ENCODE peak calls at places on chromosomes 3 and 15, in seven cellular contexts. One of them, this sample, is unnamed.

GRCh38 chr15:85331666-85332261 is 48.6 kb upstream of the AKAP13 start:
- DNase-seq in stomach: no peak
- DNase-seq in A549: no peak
- DNase-seq in PC-3: peak; percentile 62
- DNase-seq in fibroblast of lung: no peak
- DNase-seq in HFF-Myc: no peak
- DNase-seq in psoas muscle: no peak
- DNase-seq in this sample: no peak

GRCh38 chr15:69154026-69154425 is 6.4 kb upstream of the GLCE start:
- DNase-seq in PC-3: no peak
- DNase-seq in stomach: no peak
- DNase-seq in A549: no peak
- DNase-seq in fibroblast of lung: no peak
- DNase-seq in psoas muscle: no peak
- DNase-seq in HFF-Myc: no peak
- DNase-seq in this sample: no peak

GRCh38 chr15:78242128-78242527 is 7.8 kb upstream of the ACSBG1 start:
- DNase-seq in HFF-Myc: no peak
- DNase-seq in fibroblast of lung: no peak
- DNase-seq in PC-3: peak; percentile 20
- DNase-seq in stomach: no peak
- DNase-seq in A549: peak; percentile 41
- DNase-seq in psoas muscle: no peak
- DNase-seq in this sample: no peak

GRCh38 chr15:68658151-68658550 is 79.4 kb downstream of the CORO2B start:
- DNase-seq in stomach: no peak
- DNase-seq in psoas muscle: no peak
- DNase-seq in HFF-Myc: no peak
- DNase-seq in PC-3: no peak
- DNase-seq in fibroblast of lung: no peak
- DNase-seq in A549: no peak
- DNase-seq in this sample: no peak

GRCh38 chr3:126903521-126903920 is 79.4 kb upstream of the PLXNA1 start:
- DNase-seq in PC-3: no peak
- DNase-seq in stomach: peak; percentile 65
- DNase-seq in psoas muscle: no peak
- DNase-seq in A549: no peak
- DNase-seq in HFF-Myc: no peak
- DNase-seq in fibroblast of lung: no peak
- DNase-seq in this sample: no peak

GRCh38 chr15:38699633-38700230 is 135.1 kb upstream of the RASGRP1 start:
- DNase-seq in psoas muscle: peak; percentile 56
- DNase-seq in A549: peak; percentile 50
- DNase-seq in stomach: peak; percentile 73
- DNase-seq in fibroblast of lung: peak; percentile 46
- DNase-seq in HFF-Myc: no peak
- DNase-seq in PC-3: peak; percentile 84
- DNase-seq in this sample: no peak

GRCh38 chr3:4794331-4794730 is 184.9 kb upstream of the BHLHE40 start:
- DNase-seq in psoas muscle: no peak
- DNase-seq in A549: no peak
- DNase-seq in stomach: no peak
- DNase-seq in PC-3: no peak
- DNase-seq in HFF-Myc: no peak
- DNase-seq in fibroblast of lung: peak; percentile 57
- DNase-seq in this sample: no peak

GRCh38 chr15:38559908-38560307 is 4.7 kb downstream of the RASGRP1 start:
- DNase-seq in psoas muscle: no peak
- DNase-seq in fibroblast of lung: no peak
- DNase-seq in stomach: no peak
- DNase-seq in PC-3: no peak
- DNase-seq in A549: no peak
- DNase-seq in HFF-Myc: no peak
- DNase-seq in this sample: no peak

GRCh38 chr3:49813497-49814174 is at the start of gene UBA7:
- DNase-seq in HFF-Myc: peak; percentile 52
- DNase-seq in A549: no peak
- DNase-seq in PC-3: peak; percentile 14
- DNase-seq in stomach: peak; percentile 61
- DNase-seq in fibroblast of lung: peak; percentile 88
- DNase-seq in psoas muscle: peak; percentile 65
- DNase-seq in this sample: no peak

GRCh38 chr3:185460719-185461350 is 38.0 kb downstream of the TMEM41A start:
- DNase-seq in psoas muscle: no peak
- DNase-seq in stomach: no peak
- DNase-seq in PC-3: peak; percentile 75
- DNase-seq in A549: peak; percentile 21
- DNase-seq in fibroblast of lung: peak; percentile 15
- DNase-seq in HFF-Myc: no peak
- DNase-seq in this sample: no peak

GRCh38 chr3:109118584-109118983 is 650 bp upstream of the MORC1 start:
- DNase-seq in HFF-Myc: no peak
- DNase-seq in PC-3: no peak
- DNase-seq in A549: no peak
- DNase-seq in fibroblast of lung: no peak
- DNase-seq in stomach: no peak
- DNase-seq in psoas muscle: no peak
- DNase-seq in this sample: no peak

GRCh38 chr3:147651107-147651506 is 241.9 kb downstream of the ZIC1 start:
- DNase-seq in fibroblast of lung: peak; percentile 47
- DNase-seq in A549: no peak
- DNase-seq in psoas muscle: peak; percentile 59
- DNase-seq in stomach: no peak
- DNase-seq in HFF-Myc: no peak
- DNase-seq in PC-3: peak; percentile 13
- DNase-seq in this sample: no peak

GRCh38 chr3:143979041-143979440 is 7.4 kb downstream of the DIPK2A start:
- DNase-seq in stomach: no peak
- DNase-seq in PC-3: no peak
- DNase-seq in A549: no peak
- DNase-seq in fibroblast of lung: no peak
- DNase-seq in HFF-Myc: no peak
- DNase-seq in psoas muscle: no peak
- DNase-seq in this sample: no peak

GRCh38 chr15:29126821-29127461 is 142.7 kb downstream of the NSMCE3 start:
- DNase-seq in psoas muscle: peak; percentile 29
- DNase-seq in HFF-Myc: no peak
- DNase-seq in A549: no peak
- DNase-seq in PC-3: no peak
- DNase-seq in fibroblast of lung: no peak
- DNase-seq in stomach: no peak
- DNase-seq in this sample: no peak

GRCh38 chr15:39966521-39966920 is 32.6 kb downstream of the EIF2AK4 start:
- DNase-seq in A549: no peak
- DNase-seq in psoas muscle: no peak
- DNase-seq in HFF-Myc: no peak
- DNase-seq in stomach: no peak
- DNase-seq in fibroblast of lung: no peak
- DNase-seq in PC-3: no peak
- DNase-seq in this sample: no peak

GRCh38 chr3:156685198-156685597 is 10.8 kb downstream of the TIPARP start:
- DNase-seq in stomach: no peak
- DNase-seq in A549: no peak
- DNase-seq in fibroblast of lung: no peak
- DNase-seq in PC-3: no peak
- DNase-seq in psoas muscle: no peak
- DNase-seq in HFF-Myc: no peak
- DNase-seq in this sample: no peak

GRCh38 chr3:161291191-161291901 is 70.2 kb downstream of the NMD3 start:
- DNase-seq in stomach: peak; percentile 54
- DNase-seq in PC-3: peak; percentile 75
- DNase-seq in A549: no peak
- DNase-seq in HFF-Myc: no peak
- DNase-seq in fibroblast of lung: no peak
- DNase-seq in psoas muscle: no peak
- DNase-seq in this sample: no peak

GRCh38 chr3:67559029-67559605 is 95.3 kb downstream of the SUCLG2 start:
- DNase-seq in stomach: no peak
- DNase-seq in A549: no peak
- DNase-seq in PC-3: no peak
- DNase-seq in HFF-Myc: no peak
- DNase-seq in psoas muscle: no peak
- DNase-seq in fibroblast of lung: no peak
- DNase-seq in this sample: no peak

GRCh38 chr3:67569324-67569723 is 85.1 kb downstream of the SUCLG2 start:
- DNase-seq in A549: no peak
- DNase-seq in stomach: no peak
- DNase-seq in HFF-Myc: no peak
- DNase-seq in PC-3: no peak
- DNase-seq in fibroblast of lung: no peak
- DNase-seq in psoas muscle: no peak
- DNase-seq in this sample: no peak

GRCh38 chr3:67564973-67565372 is 89.4 kb downstream of the SUCLG2 start:
- DNase-seq in psoas muscle: no peak
- DNase-seq in HFF-Myc: no peak
- DNase-seq in fibroblast of lung: no peak
- DNase-seq in A549: no peak
- DNase-seq in PC-3: no peak
- DNase-seq in stomach: no peak
- DNase-seq in this sample: no peak

GRCh38 chr3:67561995-67562394 is 92.4 kb downstream of the SUCLG2 start:
- DNase-seq in stomach: no peak
- DNase-seq in HFF-Myc: no peak
- DNase-seq in A549: no peak
- DNase-seq in PC-3: no peak
- DNase-seq in psoas muscle: no peak
- DNase-seq in fibroblast of lung: no peak
- DNase-seq in this sample: no peak

DNA sequence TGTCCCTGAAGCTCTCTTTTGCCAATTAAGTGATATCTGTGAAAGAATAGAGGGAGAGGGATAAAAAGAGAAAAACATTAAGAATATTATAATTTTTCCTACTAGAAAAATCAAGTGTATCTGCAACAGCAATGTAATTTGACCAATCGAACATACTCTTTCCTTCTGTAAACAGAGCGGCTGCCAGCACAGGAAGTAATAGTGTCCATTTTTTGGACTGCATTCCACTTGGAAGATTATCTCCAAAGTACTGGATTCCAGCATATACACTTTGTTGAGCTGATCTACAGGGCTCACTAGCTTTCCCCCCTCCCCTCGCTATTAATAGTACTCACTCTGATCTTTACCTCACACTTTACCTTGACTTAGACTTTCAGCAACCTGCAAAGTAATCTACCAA is 90.4 kb downstream of the SUCLG2 start:
- DNase-seq in psoas muscle: no peak
- DNase-seq in HFF-Myc: no peak
- DNase-seq in PC-3: no peak
- DNase-seq in A549: no peak
- DNase-seq in fibroblast of lung: no peak
- DNase-seq in stomach: no peak
- DNase-seq in this sample: no peak
- TF ChIP-seq CTCF in psoas muscle: no peak
- TF ChIP-seq CTCF in HFF-Myc: no peak
- TF ChIP-seq CTCF in PC-3: no peak
- TF ChIP-seq CTCF in A549: no peak
- TF ChIP-seq CTCF in fibroblast of lung: no peak
- TF ChIP-seq CTCF in stomach: no peak
- TF ChIP-seq CTCF in this sample: no peak

DNA sequence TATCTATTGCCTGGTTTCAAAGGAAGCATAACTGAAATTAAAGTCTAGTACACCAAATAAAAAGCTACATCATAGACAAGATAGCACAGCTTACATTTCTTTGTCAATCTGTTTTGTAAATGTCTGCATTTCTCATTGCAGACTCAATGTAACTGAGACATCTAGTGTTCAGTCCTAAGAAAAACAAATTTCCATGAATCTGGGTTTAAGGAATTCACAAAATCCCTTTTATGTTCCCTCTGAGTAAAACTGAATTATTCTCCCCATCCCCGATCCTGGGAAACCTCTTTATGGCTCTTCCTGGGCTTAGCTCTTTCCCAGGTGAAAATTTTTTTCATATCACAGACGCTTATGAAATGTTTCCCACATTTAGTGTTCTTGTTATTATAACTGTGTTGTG is 21.6 kb upstream of the RASA2 start:
- DNase-seq in stomach: no peak
- DNase-seq in fibroblast of lung: peak; percentile 39
- DNase-seq in psoas muscle: no peak
- DNase-seq in A549: no peak
- DNase-seq in HFF-Myc: no peak
- DNase-seq in PC-3: no peak
- DNase-seq in this sample: no peak
- TF ChIP-seq CTCF in stomach: no peak
- TF ChIP-seq CTCF in fibroblast of lung: no peak
- TF ChIP-seq CTCF in psoas muscle: no peak
- TF ChIP-seq CTCF in A549: peak; percentile 46
- TF ChIP-seq CTCF in HFF-Myc: no peak
- TF ChIP-seq CTCF in PC-3: peak; percentile 41
- TF ChIP-seq CTCF in this sample: peak; percentile 44

DNA sequence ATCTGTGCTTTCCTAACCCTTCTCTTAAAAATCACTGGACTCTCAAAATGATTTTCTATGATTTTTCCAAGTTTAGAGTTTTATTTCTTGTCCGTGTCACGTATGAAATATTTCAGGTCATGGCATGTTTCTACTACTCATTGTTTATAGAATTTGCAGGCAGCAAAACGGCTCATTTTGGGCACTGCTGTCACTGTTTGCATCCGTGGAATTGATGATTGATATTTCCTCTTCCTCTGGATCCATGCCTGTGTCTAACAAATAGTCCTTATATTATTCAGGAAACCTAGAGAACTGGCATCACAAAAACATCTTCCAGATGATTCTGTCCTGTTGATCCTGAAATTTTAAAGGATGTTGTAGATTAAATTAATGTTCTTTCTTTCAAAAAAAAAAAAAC is 47.6 kb downstream of the LARS2 start:
- DNase-seq in fibroblast of lung: no peak
- DNase-seq in HFF-Myc: no peak
- DNase-seq in PC-3: no peak
- DNase-seq in stomach: no peak
- DNase-seq in A549: no peak
- DNase-seq in psoas muscle: no peak
- DNase-seq in this sample: no peak
- TF ChIP-seq CTCF in fibroblast of lung: no peak
- TF ChIP-seq CTCF in HFF-Myc: no peak
- TF ChIP-seq CTCF in PC-3: no peak
- TF ChIP-seq CTCF in stomach: no peak
- TF ChIP-seq CTCF in A549: no peak
- TF ChIP-seq CTCF in psoas muscle: no peak
- TF ChIP-seq CTCF in this sample: no peak

GRCh38 chr3:123365450-123366143 is 83.3 kb downstream of the ADCY5 start:
- DNase-seq in psoas muscle: no peak
- DNase-seq in A549: peak; percentile 64
- DNase-seq in HFF-Myc: no peak
- DNase-seq in stomach: no peak
- DNase-seq in fibroblast of lung: no peak
- DNase-seq in PC-3: peak; percentile 75
- DNase-seq in this sample: no peak

GRCh38 chr3:123357275-123357674 is 91.6 kb downstream of the ADCY5 start:
- DNase-seq in PC-3: no peak
- DNase-seq in HFF-Myc: no peak
- DNase-seq in stomach: no peak
- DNase-seq in A549: no peak
- DNase-seq in fibroblast of lung: no peak
- DNase-seq in psoas muscle: no peak
- DNase-seq in this sample: no peak

DNA sequence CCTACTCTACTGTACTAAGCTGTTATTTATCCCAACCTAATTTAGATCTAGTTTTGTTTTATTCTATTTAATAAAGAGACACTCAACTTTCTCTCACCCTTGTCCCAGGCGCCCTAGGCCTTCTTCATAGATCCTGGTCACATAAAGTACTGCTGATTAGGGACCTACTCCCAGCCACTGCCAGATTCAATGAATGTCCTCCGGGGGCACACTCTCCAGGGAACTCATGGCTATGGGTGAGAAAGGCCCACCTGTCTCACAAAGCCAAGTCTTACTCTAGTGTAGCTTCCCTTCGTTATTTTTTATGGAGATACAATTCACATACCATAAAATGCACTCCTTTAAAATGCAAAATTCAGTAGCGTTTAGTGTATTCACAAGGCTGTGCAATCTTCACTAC is 87.9 kb downstream of the ADCY5 start:
- DNase-seq in fibroblast of lung: no peak
- DNase-seq in PC-3: no peak
- DNase-seq in psoas muscle: no peak
- DNase-seq in stomach: no peak
- DNase-seq in A549: no peak
- DNase-seq in HFF-Myc: no peak
- DNase-seq in this sample: no peak
- TF ChIP-seq CTCF in fibroblast of lung: no peak
- TF ChIP-seq CTCF in PC-3: peak; percentile 10
- TF ChIP-seq CTCF in psoas muscle: no peak
- TF ChIP-seq CTCF in stomach: no peak
- TF ChIP-seq CTCF in A549: no peak
- TF ChIP-seq CTCF in HFF-Myc: peak; percentile 28
- TF ChIP-seq CTCF in this sample: no peak